ENCODE peak calls at places on chromosomes 3 and 15, in five cellular contexts. V is A549; T is epithelial cell of esophagus; R is aorta; G is CD8-positive, alpha-beta T cell. W is an unnamed sample.
A peak's percentile ranks its signal among the peaks of the same experiment; 100 is the strongest.

GRCh38 chr3:17639765-17640164 is 102.7 kb downstream of the TBC1D5 start:
- DNase-seq in V (peak; percentile 35), T (peak; percentile 92), R (no peak), G (no peak), W (peak; percentile 31)

GRCh38 chr15:75606711-75607684 is 18.5 kb downstream of the SNUPN start:
- DNase-seq in V (no peak), T (no peak), R (no peak), G (no peak), W (no peak)

GRCh38 chr15:92880796-92881569 is 19.1 kb upstream of the CHD2 start:
- DNase-seq in V (no peak), T (no peak), R (no peak), G (no peak), W (no peak)

GRCh38 chr3:107574650-107575049 is 51.9 kb downstream of the BBX start:
- DNase-seq in V (peak; percentile 23), T (peak; percentile 43), R (no peak), G (no peak), W (peak; percentile 17)

GRCh38 chr3:172787746-172788145 is 37.2 kb downstream of the ECT2 start:
- DNase-seq in V (no peak), T (peak; percentile 26), R (no peak), G (no peak), W (no peak)

GRCh38 chr3:17747184-17747889 is 4.9 kb upstream of the TBC1D5 start:
- DNase-seq in V (no peak), T (no peak), R (no peak), G (no peak), W (no peak)

GRCh38 chr15:42279234-42279723 is 6.0 kb upstream of the TMEM87A start:
- DNase-seq in V (no peak), T (no peak), R (no peak), G (no peak), W (no peak)

GRCh38 chr15:31278544-31279220 is 48.0 kb upstream of the KLF13 start:
- DNase-seq in V (no peak), T (no peak), R (no peak), G (no peak), W (no peak)

GRCh38 chr15:31537770-31538592 is 211.3 kb downstream of the KLF13 start:
- DNase-seq in V (no peak), T (no peak), R (no peak), G (no peak), W (no peak)

GRCh38 chr15:40594429-40594836 is 384 bp downstream of the KNL1 start:
- DNase-seq in V (peak; percentile 54), T (peak; percentile 52), R (peak; percentile 82), G (peak; percentile 7), W (no peak)

GRCh38 chr3:2910997-2911396 is 199.2 kb downstream of the IL5RA start:
- DNase-seq in V (no peak), T (no peak), R (no peak), G (no peak), W (no peak)

GRCh38 chr3:122794483-122794778 is 438 bp upstream of the SLC49A4 start:
- DNase-seq in V (no peak), T (no peak), R (no peak), G (no peak), W (no peak)

GRCh38 chr15:48680841-48681240 is 35.3 kb upstream of the FBN1 start:
- DNase-seq in V (no peak), T (peak; percentile 85), R (no peak), G (no peak), W (peak; percentile 69)

GRCh38 chr15:26872206-26872605 is 5.3 kb downstream of the GABRA5 start:
- DNase-seq in V (no peak), T (no peak), R (no peak), G (no peak), W (no peak)

GRCh38 chr3:15645740-15646490 is 44.4 kb downstream of the BTD start:
- DNase-seq in V (peak; percentile 70), T (peak; percentile 94), R (peak; percentile 91), G (no peak), W (peak; percentile 81)

GRCh38 chr3:138594150-138594934 is at the start of gene CEP70:
- DNase-seq in V (peak; percentile 68), T (peak; percentile 96), R (peak; percentile 97), G (peak; percentile 83), W (peak; percentile 81)

GRCh38 chr3:44210967-44211366 is 30.7 kb upstream of the TOPAZ1 start:
- DNase-seq in V (no peak), T (no peak), R (no peak), G (no peak), W (no peak)

GRCh38 chr3:48039487-48040190 is 23.4 kb upstream of the MAP4 start:
- DNase-seq in V (peak; percentile 9), T (peak; percentile 42), R (no peak), G (no peak), W (no peak)

GRCh38 chr3:178036745-178037144 is 499.5 kb upstream of the KCNMB2 start:
- DNase-seq in V (no peak), T (no peak), R (no peak), G (no peak), W (no peak)

GRCh38 chr3:196763179-196763578 is 23.5 kb downstream of the PAK2 start:
- DNase-seq in V (no peak), T (no peak), R (no peak), G (no peak), W (no peak)

GRCh38 chr15:101534376-101534970 is 45.0 kb upstream of the PCSK6 start:
- DNase-seq in V (no peak), T (no peak), R (no peak), G (no peak), W (no peak)

GRCh38 chr3:117101697-117102096 is 392.1 kb downstream of the TUSC7 start:
- DNase-seq in V (no peak), T (peak; percentile 17), R (no peak), G (no peak), W (no peak)

GRCh38 chr3:20561166-20561565 is 375.2 kb upstream of the SGO1 start:
- DNase-seq in V (no peak), T (no peak), R (no peak), G (no peak), W (peak; percentile 67)

GRCh38 chr3:53790470-53790869 is 55.7 kb downstream of the CHDH start:
- DNase-seq in V (no peak), T (no peak), R (peak; percentile 64), G (no peak), W (no peak)

GRCh38 chr3:113006350-113007056 is 15.7 kb downstream of the GTPBP8 start:
- DNase-seq in V (no peak), T (no peak), R (no peak), G (no peak), W (no peak)
- H3K4me3 ChIP-seq in V (no peak overlapping the region), T (no peak overlapping the region), R (no peak overlapping the region), G (peak overlapping the region; percentile 12), W (no peak overlapping the region)

DNA sequence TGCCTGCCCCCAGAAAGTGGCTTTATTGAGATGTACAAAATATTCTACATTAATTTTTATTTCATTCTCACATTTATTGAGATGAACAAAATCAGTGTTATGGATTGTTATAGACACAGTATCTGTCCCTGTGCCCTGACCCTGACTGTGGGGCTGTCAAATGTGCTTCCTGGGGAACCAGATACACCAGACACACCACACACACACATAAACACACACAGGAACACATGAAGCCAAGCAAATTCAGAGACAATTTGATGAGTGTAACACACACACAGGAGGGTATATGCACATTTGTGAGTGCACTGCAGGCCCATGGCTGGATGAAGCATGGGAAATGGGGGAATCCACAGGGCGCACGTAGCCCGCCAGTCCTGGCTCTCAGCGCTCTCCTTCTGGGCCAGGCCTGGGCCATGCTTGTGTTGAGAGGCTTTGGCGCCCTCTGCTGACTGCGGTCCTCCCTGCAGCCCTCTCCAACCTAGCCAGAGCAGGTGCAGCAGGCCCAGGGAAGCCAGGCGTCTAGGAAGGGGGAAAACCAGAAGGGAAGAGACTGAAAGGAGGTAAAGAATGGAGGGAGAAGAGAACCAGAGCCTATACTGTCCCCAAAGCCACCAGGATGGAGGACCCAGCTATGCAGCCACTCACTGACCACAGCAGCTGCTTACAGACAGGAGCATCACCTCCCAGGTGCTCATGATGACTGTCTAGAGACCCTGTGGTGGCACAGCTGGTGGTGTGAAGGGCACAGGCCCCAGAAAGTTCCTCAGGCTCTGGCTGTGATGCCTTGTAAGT is 18.0 kb upstream of the LOXL1 start:
- DNase-seq in V (peak; percentile 54), T (peak; percentile 77), R (peak; percentile 96), G (peak; percentile 58), W (no peak)
- H3K4me3 ChIP-seq in V (no peak overlapping the region), T (no peak overlapping the region), R (no peak overlapping the region), G (no peak overlapping the region), W (no peak overlapping the region)

GRCh38 chr3:50698269-50698668 is 23.5 kb downstream of the DOCK3 start:
- DNase-seq in V (no peak), T (no peak), R (no peak), G (no peak), W (no peak)

GRCh38 chr3:50695031-50695430 is 20.3 kb downstream of the DOCK3 start:
- DNase-seq in V (no peak), T (no peak), R (no peak), G (no peak), W (no peak)

DNA sequence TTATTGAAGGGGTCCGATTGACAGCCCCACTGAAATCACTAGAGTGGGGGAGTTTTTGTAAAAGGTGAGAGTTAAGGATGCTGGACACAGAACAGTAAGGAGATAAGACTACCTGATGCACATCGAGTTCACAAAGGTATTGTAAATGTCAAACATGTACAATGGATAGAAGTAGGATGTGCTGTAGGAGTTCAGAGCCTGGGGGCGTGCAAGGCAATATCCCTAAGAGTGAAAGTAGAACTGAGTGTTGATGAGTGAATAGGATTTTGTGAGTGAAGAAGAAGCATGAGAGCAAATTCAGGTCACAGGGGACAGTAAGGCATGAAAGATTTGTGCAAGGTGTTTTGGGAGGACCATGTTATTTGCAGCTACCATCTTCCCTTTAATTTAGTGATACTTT is 21.5 kb downstream of the DOCK3 start:
- DNase-seq in V (no peak), T (no peak), R (no peak), G (no peak), W (no peak)
- H3K4me3 ChIP-seq in V (no peak overlapping the region), T (no peak overlapping the region), R (no peak overlapping the region), G (no peak overlapping the region), W (no peak overlapping the region)

DNA sequence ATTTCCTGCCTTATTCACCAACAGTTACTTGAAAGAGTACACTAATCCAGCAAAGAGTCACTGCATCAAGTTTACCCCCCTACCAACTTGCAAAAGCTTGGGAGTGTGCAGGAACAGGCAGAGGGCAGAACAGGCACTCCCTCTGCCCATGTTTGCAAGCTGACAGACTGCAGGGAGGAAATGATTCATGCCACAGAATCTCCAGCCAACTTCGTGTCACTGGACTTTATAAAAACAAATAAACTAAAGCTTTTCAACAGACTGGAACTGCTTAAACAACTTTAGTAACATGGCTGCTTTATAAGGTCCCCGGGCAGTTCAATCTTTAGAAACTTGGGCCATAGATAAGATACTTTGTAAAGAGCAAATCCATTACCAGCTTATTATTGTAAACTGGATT is 129.5 kb downstream of the THRB start:
- DNase-seq in V (peak; percentile 29), T (peak; percentile 97), R (no peak), G (no peak), W (peak; percentile 75)
- H3K4me3 ChIP-seq in V (no peak overlapping the region), T (no peak overlapping the region), R (no peak overlapping the region), G (no peak overlapping the region), W (no peak overlapping the region)

DNA sequence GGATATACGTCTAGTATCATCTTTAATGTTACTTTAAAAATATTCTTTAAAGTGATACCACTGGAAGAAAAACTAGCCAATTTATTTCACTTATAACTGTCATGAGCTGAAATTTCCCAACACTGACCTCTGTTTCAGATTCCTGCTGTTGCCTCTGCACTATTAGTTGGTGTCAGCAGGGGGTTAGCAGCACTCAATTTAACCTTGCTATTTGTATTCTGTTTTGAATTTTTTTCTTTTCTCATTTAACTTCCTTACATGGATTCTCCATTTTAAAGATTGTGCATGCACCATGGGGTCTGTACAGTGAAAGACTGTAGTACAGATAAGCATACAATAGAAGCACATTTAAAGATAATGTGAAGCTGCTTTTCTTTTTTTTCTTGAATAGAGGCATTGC is 169.2 kb downstream of the UBE2E2 start:
- DNase-seq in V (no peak), T (no peak), R (no peak), G (no peak), W (no peak)
- H3K4me3 ChIP-seq in V (no peak overlapping the region), T (no peak overlapping the region), R (no peak overlapping the region), G (no peak overlapping the region), W (no peak overlapping the region)

W was measured in HFF-Myc.